ENCODE peak calls at places on chromosome 19, in four cellular contexts. P is A549, O is K562, F is WTC11. W is an unnamed sample.

GRCh38 chr19:10353793-10354391 is 14.5 kb upstream of the ICAM3 start:
- DNase-seq in P (peak), O (peak), F (peak), W (no peak)

GRCh38 chr19:46904114-46905060 is 43.6 kb downstream of the ARHGAP35 start:
- DNase-seq in P (no peak), O (no peak), F (no peak), W (no peak)

GRCh38 chr19:46298477-46299003 is 1.7 kb downstream of the HIF3A start:
- DNase-seq in P (no peak), O (no peak), F (no peak), W (no peak)

GRCh38 chr19:38675611-38676010 is 28.2 kb downstream of the ACTN4 start:
- DNase-seq in P (no peak), O (peak), F (no peak), W (no peak)

GRCh38 chr19:18762125-18763023 is 28.7 kb downstream of the COMP start:
- DNase-seq in P (no peak), O (no peak), F (peak), W (peak)

GRCh38 chr19:15443838-15444237 is 5.9 kb downstream of the WIZ start:
- DNase-seq in P (no peak), O (no peak), F (no peak), W (no peak)

GRCh38 chr19:31058676-31059075 is 290.6 kb downstream of the TSHZ3 start:
- DNase-seq in P (no peak), O (no peak), F (no peak), W (no peak)

GRCh38 chr19:52936151-52936957 is 13.1 kb upstream of the ZNF888 start:
- DNase-seq in P (no peak), O (peak), F (no peak), W (peak)

GRCh38 chr19:28386080-28386869 is 826.7 kb downstream of the UQCRFS1 start:
- DNase-seq in P (no peak), O (no peak), F (no peak), W (no peak)

GRCh38 chr19:28387507-28387906 is 825.4 kb downstream of the UQCRFS1 start:
- DNase-seq in P (no peak), O (no peak), F (no peak), W (no peak)

GRCh38 chr19:28393574-28394336 is 819.2 kb downstream of the UQCRFS1 start:
- DNase-seq in P (no peak), O (no peak), F (no peak), W (no peak)

GRCh38 chr19:28394705-28395104 is 818.2 kb downstream of the UQCRFS1 start:
- DNase-seq in P (no peak), O (no peak), F (no peak), W (no peak)

GRCh38 chr19:28388988-28389387 is 824.0 kb downstream of the UQCRFS1 start:
- DNase-seq in P (no peak), O (no peak), F (no peak), W (no peak)
- TF ChIP-seq HMGXB4 in P (no peak), O (no peak), F (no peak), W (no peak)

GRCh38 chr19:2517881-2518601 is 42.1 kb downstream of the GADD45B start:
- DNase-seq in P (no peak), O (no peak), F (no peak), W (no peak)
- TF ChIP-seq HMGXB4 in P (no peak), O (no peak), F (no peak), W (no peak)

DNA sequence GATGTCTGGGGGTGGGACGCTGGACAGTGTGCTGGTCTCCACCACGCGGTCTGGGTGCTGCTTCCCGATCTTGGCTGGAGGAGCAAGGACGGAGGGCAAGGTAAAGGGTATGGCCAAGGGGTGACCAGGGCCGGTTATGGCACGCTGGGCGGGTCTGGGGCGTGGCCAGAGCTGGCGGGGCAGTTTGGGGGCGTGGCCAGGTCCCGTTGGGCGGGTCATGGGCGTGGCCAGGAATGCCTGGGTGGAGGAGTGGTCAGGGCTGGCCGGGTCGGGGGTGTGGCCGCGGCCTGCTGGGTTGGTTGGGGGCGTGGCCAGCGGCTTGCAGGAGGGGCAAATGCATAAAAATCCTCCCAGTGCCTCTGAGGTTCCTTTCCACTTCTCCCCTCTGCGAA is 19.2 kb downstream of the GPX4 start:
- DNase-seq in P (peak), O (peak), F (peak), W (peak)
- TF ChIP-seq HMGXB4 in P (no peak), O (no peak), F (no peak), W (no peak)

DNA sequence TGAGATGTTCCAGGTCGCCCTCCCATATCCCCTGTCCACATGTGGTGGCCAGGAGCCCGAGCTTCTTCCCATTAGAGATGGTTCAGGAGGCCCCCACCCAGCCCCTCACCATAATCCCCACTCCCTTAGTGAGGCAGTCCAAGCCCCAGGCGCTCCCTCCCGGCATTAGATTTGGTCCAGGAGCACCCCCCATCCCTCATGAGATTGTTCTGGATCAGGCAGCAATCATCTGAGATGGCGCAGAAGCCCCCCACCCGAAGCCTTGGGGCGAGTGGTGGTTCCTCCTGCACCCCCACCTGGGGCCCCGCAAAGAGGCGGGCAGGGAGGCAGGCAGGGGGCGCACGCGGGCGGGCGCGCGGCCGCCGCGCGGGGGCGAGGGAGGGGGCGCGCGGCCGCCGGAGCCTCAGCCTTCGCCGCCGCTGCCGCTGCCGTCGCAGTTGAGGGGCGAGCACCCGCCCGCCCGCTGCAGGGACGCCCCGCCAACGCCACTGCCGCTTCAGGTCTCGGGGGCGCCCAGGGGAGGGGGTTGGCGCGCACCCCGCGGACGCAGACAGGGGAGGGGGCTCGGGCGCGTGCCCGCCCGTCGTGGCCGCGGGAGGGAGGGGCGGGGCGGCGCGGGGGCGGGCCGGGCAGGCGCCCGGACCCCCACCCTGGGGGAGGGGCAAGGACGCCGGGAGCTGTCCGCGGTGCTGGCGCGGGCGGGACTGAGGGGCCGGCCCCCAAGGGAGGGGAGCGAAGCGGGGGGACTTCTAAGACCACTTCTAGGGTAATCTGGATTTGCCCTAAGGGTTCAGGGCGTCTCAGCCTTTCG is 46.4 kb upstream of the SHKBP1 start:
- DNase-seq in P (no peak), O (peak), F (peak), W (no peak)
- TF ChIP-seq HMGXB4 in P (no peak), O (no peak), F (no peak), W (no peak)

DNA sequence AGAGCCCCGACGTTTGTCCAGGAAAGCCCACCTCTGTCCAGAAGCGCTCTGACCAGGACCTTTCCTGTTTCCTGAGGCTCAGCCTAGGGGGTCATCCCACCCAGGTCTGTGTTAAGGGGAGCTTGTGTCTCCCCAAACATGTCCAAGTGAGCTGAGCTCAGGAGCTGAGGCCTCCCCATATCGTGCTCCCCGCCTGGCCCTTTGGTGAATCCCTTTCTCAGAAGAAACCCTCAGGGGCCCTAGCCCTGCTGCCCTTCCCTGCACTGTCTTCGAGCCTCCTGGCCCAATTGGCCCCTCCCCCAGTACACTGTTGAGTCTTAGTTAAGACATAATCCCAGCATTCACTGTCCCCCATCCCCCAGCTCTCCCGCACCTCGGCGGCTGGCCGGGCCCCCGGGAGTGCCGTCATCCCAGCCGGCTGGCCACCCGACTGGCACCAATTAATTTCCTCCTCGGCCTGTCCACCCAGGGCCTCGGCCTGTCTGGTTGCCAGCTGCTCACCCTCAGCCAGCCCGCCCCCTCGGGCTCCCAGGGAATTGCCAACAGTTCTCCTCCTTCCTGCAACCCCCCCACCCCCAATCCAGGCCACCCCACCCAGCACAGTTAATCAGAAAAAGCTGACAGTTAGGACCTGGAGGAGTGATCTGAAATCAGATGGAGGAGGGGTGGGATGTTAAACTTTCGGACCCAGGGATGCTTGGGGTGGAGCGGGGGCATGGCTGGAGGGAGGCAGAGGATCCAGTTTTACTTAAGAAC is 13.6 kb downstream of the IER2 start:
- DNase-seq in P (peak), O (peak), F (peak), W (peak)
- TF ChIP-seq HMGXB4 in P (no peak), O (no peak), F (peak), W (no peak)

GRCh38 chr19:6064703-6065073 is 45.6 kb downstream of the RFX2 start:
- DNase-seq in P (no peak), O (no peak), F (no peak), W (no peak)

GRCh38 chr19:6066661-6067646 is 43.3 kb downstream of the RFX2 start:
- DNase-seq in P (peak), O (peak), F (peak), W (peak)

GRCh38 chr19:6067975-6068374 is 42.3 kb downstream of the RFX2 start:
- DNase-seq in P (no peak), O (no peak), F (no peak), W (no peak)

GRCh38 chr19:6064016-6064702 is 46.1 kb downstream of the RFX2 start:
- DNase-seq in P (peak), O (no peak), F (no peak), W (no peak)

GRCh38 chr19:6065685-6066365 is 44.5 kb downstream of the RFX2 start:
- DNase-seq in P (peak), O (peak), F (peak), W (peak)
- TF ChIP-seq HMGXB4 in P (no peak), O (no peak), F (no peak), W (no peak)

DNA sequence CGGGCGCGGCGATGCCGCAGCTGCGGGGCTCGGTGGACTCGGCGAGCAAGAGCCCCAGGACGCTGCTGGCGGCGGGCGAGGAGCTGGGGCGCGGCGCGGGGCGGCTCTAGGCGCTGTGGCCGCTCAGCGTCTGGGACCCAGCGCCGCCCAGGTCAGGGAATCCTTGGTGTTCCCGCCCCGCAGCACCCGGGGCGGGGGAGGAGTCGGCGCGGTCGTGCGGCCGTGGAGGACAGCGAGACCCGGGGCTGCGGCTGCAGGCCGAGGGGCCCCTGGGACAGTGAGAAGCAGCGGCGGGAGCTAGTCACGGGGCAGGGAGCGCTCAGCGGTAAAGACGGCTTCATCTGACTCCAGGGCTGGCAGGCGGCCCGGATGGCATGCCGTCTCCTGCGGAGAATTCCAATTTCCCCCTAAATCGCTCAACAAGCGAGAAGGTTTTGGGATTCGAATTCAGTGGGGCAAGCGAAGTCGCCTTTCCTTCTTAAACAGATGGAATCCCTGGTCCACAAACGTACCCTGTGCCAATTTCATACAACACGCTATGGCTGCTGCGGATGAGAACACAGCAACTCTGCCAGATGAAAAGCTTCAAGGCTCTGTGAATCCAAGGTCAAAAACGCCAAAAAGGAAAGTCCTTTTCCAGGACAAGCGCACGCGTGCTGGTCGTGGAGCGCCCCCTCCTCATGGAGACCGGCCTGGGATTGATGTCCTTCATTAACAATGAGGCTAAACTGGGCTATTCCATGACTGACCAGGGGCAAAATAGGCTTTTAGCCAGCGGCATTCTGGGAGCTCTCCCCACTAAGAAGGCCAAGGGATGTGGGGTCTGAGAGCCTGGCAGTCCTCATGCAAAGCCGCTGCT is 4.2 kb upstream of the ZSCAN4 start:
- DNase-seq in P (no peak), O (peak), F (peak), W (peak)
- TF ChIP-seq HMGXB4 in P (no peak), O (no peak), F (peak), W (peak)

GRCh38 chr19:41784337-41785239 is 11.8 kb upstream of the CEACAM3 start:
- DNase-seq in P (no peak), O (no peak), F (no peak), W (no peak)

GRCh38 chr19:41785653-41786052 is 10.7 kb upstream of the CEACAM3 start:
- DNase-seq in P (peak), O (peak), F (peak), W (peak)
- TF ChIP-seq HMGXB4 in P (no peak), O (no peak), F (no peak), W (no peak)